ENCODE peak calls at places on chromosomes 13 and 19, in five cellular contexts. One of them, this sample, is unnamed.

GRCh38 chr19:15622991-15623390 is 8.0 kb downstream of the CYP4F8 start:
- DNase-seq in tibial nerve: no peak
- DNase-seq in pancreas: no peak
- DNase-seq in transverse colon: peak; percentile 57
- DNase-seq in cardiac muscle cell: no peak
- DNase-seq in this sample: no peak

GRCh38 chr13:113928701-113929627 is 44.9 kb downstream of the C13orf46 start:
- DNase-seq in tibial nerve: peak; percentile 86
- DNase-seq in pancreas: peak; percentile 56
- DNase-seq in transverse colon: peak; percentile 46
- DNase-seq in cardiac muscle cell: no peak
- DNase-seq in this sample: peak; percentile 90

GRCh38 chr19:40717325-40717879 is 490 bp downstream of the ITPKC start:
- DNase-seq in tibial nerve: no peak
- DNase-seq in pancreas: peak; percentile 48
- DNase-seq in transverse colon: no peak
- DNase-seq in cardiac muscle cell: no peak
- DNase-seq in this sample: no peak

GRCh38 chr19:18470153-18470552 is 32.2 kb upstream of the ISYNA1 start:
- DNase-seq in tibial nerve: no peak
- DNase-seq in pancreas: no peak
- DNase-seq in transverse colon: no peak
- DNase-seq in cardiac muscle cell: peak; percentile 45
- DNase-seq in this sample: no peak

GRCh38 chr13:106299616-106300015 is 235.8 kb downstream of the EFNB2 start:
- DNase-seq in tibial nerve: no peak
- DNase-seq in pancreas: no peak
- DNase-seq in transverse colon: no peak
- DNase-seq in cardiac muscle cell: no peak
- DNase-seq in this sample: no peak

GRCh38 chr13:44936246-44936645 is 53.0 kb downstream of the NUFIP1 start:
- DNase-seq in tibial nerve: no peak
- DNase-seq in pancreas: no peak
- DNase-seq in transverse colon: no peak
- DNase-seq in cardiac muscle cell: no peak
- DNase-seq in this sample: no peak

GRCh38 chr13:33637978-33638743 is 179.8 kb upstream of the RFC3 start:
- DNase-seq in tibial nerve: no peak
- DNase-seq in pancreas: no peak
- DNase-seq in transverse colon: no peak
- DNase-seq in cardiac muscle cell: no peak
- DNase-seq in this sample: no peak

GRCh38 chr13:114035583-114036501 is 62.0 kb upstream of the C13orf46 start:
- DNase-seq in tibial nerve: peak; percentile 51
- DNase-seq in pancreas: no peak
- DNase-seq in transverse colon: no peak
- DNase-seq in cardiac muscle cell: peak; percentile 18
- DNase-seq in this sample: peak; percentile 54

GRCh38 chr13:67416047-67416925 is 186.2 kb upstream of the PCDH9 start:
- DNase-seq in tibial nerve: no peak
- DNase-seq in pancreas: no peak
- DNase-seq in transverse colon: no peak
- DNase-seq in cardiac muscle cell: peak; percentile 66
- DNase-seq in this sample: no peak

GRCh38 chr19:15495151-15495550 is 13.2 kb upstream of the CYP4F22 start:
- DNase-seq in tibial nerve: no peak
- DNase-seq in pancreas: no peak
- DNase-seq in transverse colon: no peak
- DNase-seq in cardiac muscle cell: no peak
- DNase-seq in this sample: no peak

GRCh38 chr19:35509018-35509652 is 4.3 kb downstream of the DMKN start:
- DNase-seq in tibial nerve: no peak
- DNase-seq in pancreas: peak; percentile 81
- DNase-seq in transverse colon: peak; percentile 71
- DNase-seq in cardiac muscle cell: peak; percentile 63
- DNase-seq in this sample: no peak

GRCh38 chr13:54029226-54029625 is 1000.6 kb downstream of the OLFM4 start:
- DNase-seq in tibial nerve: no peak
- DNase-seq in pancreas: no peak
- DNase-seq in transverse colon: no peak
- DNase-seq in cardiac muscle cell: no peak
- DNase-seq in this sample: no peak

GRCh38 chr19:35083678-35084077 is 31.9 kb upstream of the FXYD3 start:
- DNase-seq in tibial nerve: no peak
- DNase-seq in pancreas: no peak
- DNase-seq in transverse colon: no peak
- DNase-seq in cardiac muscle cell: no peak
- DNase-seq in this sample: no peak

GRCh38 chr13:34748078-34748477 is 194.0 kb upstream of the NBEA start:
- DNase-seq in tibial nerve: no peak
- DNase-seq in pancreas: no peak
- DNase-seq in transverse colon: peak; percentile 13
- DNase-seq in cardiac muscle cell: no peak
- DNase-seq in this sample: peak; percentile 21

GRCh38 chr13:28719656-28720055 is 886 bp upstream of the SLC46A3 start:
- DNase-seq in tibial nerve: no peak
- DNase-seq in pancreas: no peak
- DNase-seq in transverse colon: no peak
- DNase-seq in cardiac muscle cell: no peak
- DNase-seq in this sample: no peak

GRCh38 chr19:43532571-43532961 is 422 bp upstream of the ZNF575 start:
- DNase-seq in tibial nerve: peak; percentile 19
- DNase-seq in pancreas: peak; percentile 64
- DNase-seq in transverse colon: peak; percentile 82
- DNase-seq in cardiac muscle cell: no peak
- DNase-seq in this sample: no peak

GRCh38 chr19:46714523-46715106 is 2.3 kb downstream of the PRKD2 start:
- DNase-seq in tibial nerve: no peak
- DNase-seq in pancreas: no peak
- DNase-seq in transverse colon: no peak
- DNase-seq in cardiac muscle cell: no peak
- DNase-seq in this sample: no peak

GRCh38 chr19:5023128-5023571 is 54.2 kb downstream of the KDM4B start:
- DNase-seq in tibial nerve: no peak
- DNase-seq in pancreas: no peak
- DNase-seq in transverse colon: no peak
- DNase-seq in cardiac muscle cell: no peak
- DNase-seq in this sample: peak; percentile 38

GRCh38 chr13:110524484-110525254 is 36.9 kb downstream of the RAB20 start:
- DNase-seq in tibial nerve: no peak
- DNase-seq in pancreas: no peak
- DNase-seq in transverse colon: peak; percentile 88
- DNase-seq in cardiac muscle cell: no peak
- DNase-seq in this sample: peak; percentile 86

GRCh38 chr13:49308104-49308875 is 60.6 kb downstream of the CDADC1 start:
- DNase-seq in tibial nerve: peak; percentile 83
- DNase-seq in pancreas: peak; percentile 50
- DNase-seq in transverse colon: peak; percentile 69
- DNase-seq in cardiac muscle cell: no peak
- DNase-seq in this sample: peak; percentile 85

GRCh38 chr13:43831088-43831487 is 44.3 kb upstream of the ENOX1 start:
- DNase-seq in tibial nerve: no peak
- DNase-seq in pancreas: no peak
- DNase-seq in transverse colon: no peak
- DNase-seq in cardiac muscle cell: no peak
- DNase-seq in this sample: no peak

GRCh38 chr19:15702590-15702930 is 25.3 kb upstream of the OR10H2 start:
- DNase-seq in tibial nerve: peak; percentile 75
- DNase-seq in pancreas: peak; percentile 36
- DNase-seq in transverse colon: peak; percentile 89
- DNase-seq in cardiac muscle cell: no peak
- DNase-seq in this sample: peak; percentile 79

GRCh38 chr19:50833117-50833801 is at the start of gene KLK15:
- DNase-seq in tibial nerve: no peak
- DNase-seq in pancreas: no peak
- DNase-seq in transverse colon: no peak
- DNase-seq in cardiac muscle cell: no peak
- DNase-seq in this sample: no peak

GRCh38 chr13:72129117-72129516 is 262.1 kb upstream of the DACH1 start:
- DNase-seq in tibial nerve: no peak
- DNase-seq in pancreas: no peak
- DNase-seq in transverse colon: no peak
- DNase-seq in cardiac muscle cell: no peak
- DNase-seq in this sample: no peak

GRCh38 chr19:18160792-18161690 is 8.1 kb downstream of the PIK3R2 start:
- DNase-seq in tibial nerve: peak; percentile 64
- DNase-seq in pancreas: peak; percentile 58
- DNase-seq in transverse colon: peak; percentile 83
- DNase-seq in cardiac muscle cell: peak; percentile 80
- DNase-seq in this sample: peak; percentile 71

GRCh38 chr19:15015946-15016542 is 33.2 kb upstream of the CASP14 start:
- DNase-seq in tibial nerve: no peak
- DNase-seq in pancreas: peak; percentile 22
- DNase-seq in transverse colon: no peak
- DNase-seq in cardiac muscle cell: peak; percentile 43
- DNase-seq in this sample: no peak

GRCh38 chr13:111295896-111296295 is 24.5 kb upstream of the TEX29 start:
- DNase-seq in tibial nerve: no peak
- DNase-seq in pancreas: no peak
- DNase-seq in transverse colon: no peak
- DNase-seq in cardiac muscle cell: no peak
- DNase-seq in this sample: no peak

GRCh38 chr13:110965038-110965754 is 50.3 kb upstream of the ANKRD10 start:
- DNase-seq in tibial nerve: no peak
- DNase-seq in pancreas: no peak
- DNase-seq in transverse colon: no peak
- DNase-seq in cardiac muscle cell: no peak
- DNase-seq in this sample: no peak

GRCh38 chr13:99215466-99215865 is 14.8 kb downstream of the UBAC2 start:
- DNase-seq in tibial nerve: no peak
- DNase-seq in pancreas: no peak
- DNase-seq in transverse colon: no peak
- DNase-seq in cardiac muscle cell: no peak
- DNase-seq in this sample: no peak

GRCh38 chr13:23811366-23812027 is 77.7 kb downstream of the MIPEP start:
- DNase-seq in tibial nerve: no peak
- DNase-seq in pancreas: no peak
- DNase-seq in transverse colon: no peak
- DNase-seq in cardiac muscle cell: no peak
- DNase-seq in this sample: no peak

GRCh38 chr13:96967248-96967745 is 27.0 kb downstream of the OXGR1 start:
- DNase-seq in tibial nerve: no peak
- DNase-seq in pancreas: no peak
- DNase-seq in transverse colon: no peak
- DNase-seq in cardiac muscle cell: no peak
- DNase-seq in this sample: no peak

GRCh38 chr13:20489185-20489820 is 36.4 kb downstream of the CRYL1 start:
- DNase-seq in tibial nerve: no peak
- DNase-seq in pancreas: no peak
- DNase-seq in transverse colon: peak; percentile 52
- DNase-seq in cardiac muscle cell: no peak
- DNase-seq in this sample: no peak
- TF ChIP-seq CTCF in tibial nerve: peak; percentile 31
- TF ChIP-seq CTCF in pancreas: no peak
- TF ChIP-seq CTCF in transverse colon: no peak
- TF ChIP-seq CTCF in cardiac muscle cell: no peak
- TF ChIP-seq CTCF in this sample: peak; percentile 38

GRCh38 chr13:40651866-40652587 is 14.4 kb downstream of the FOXO1 start:
- DNase-seq in tibial nerve: no peak
- DNase-seq in pancreas: no peak
- DNase-seq in transverse colon: no peak
- DNase-seq in cardiac muscle cell: no peak
- DNase-seq in this sample: no peak
- H3K4me1 ChIP-seq in tibial nerve: peaks cover 59% of the 10 kb centered on the region
- H3K4me1 ChIP-seq in pancreas: peaks cover 20% of the 10 kb centered on the region
- H3K4me1 ChIP-seq in transverse colon: peaks cover 46% of the 10 kb centered on the region
- H3K4me1 ChIP-seq in cardiac muscle cell: peaks cover 26% of the 10 kb centered on the region
- H3K4me1 ChIP-seq in this sample: peaks cover 78% of the 10 kb centered on the region

DNA sequence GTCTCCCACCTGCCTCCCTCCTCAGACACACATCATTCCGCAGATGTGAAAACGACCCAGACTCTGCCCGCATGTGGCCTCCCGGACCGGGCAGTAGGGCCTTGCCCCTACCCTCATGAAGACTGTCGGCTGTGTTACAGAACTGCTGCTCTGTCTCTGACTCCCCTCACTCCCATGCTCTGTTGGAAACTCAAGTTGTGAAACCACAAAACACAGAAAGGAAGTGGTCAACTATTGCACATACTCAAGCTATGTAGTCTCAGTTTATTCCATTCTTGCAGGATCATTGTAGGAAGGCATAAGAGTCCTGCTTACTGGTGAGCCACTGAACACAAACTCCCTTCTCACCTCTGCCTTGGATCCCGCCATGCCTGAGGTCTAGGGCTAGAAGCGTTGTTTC is 129.6 kb downstream of the DLEU7 start:
- DNase-seq in tibial nerve: no peak
- DNase-seq in pancreas: no peak
- DNase-seq in transverse colon: peak; percentile 8
- DNase-seq in cardiac muscle cell: no peak
- DNase-seq in this sample: no peak
- TF ChIP-seq CTCF in tibial nerve: no peak
- TF ChIP-seq CTCF in pancreas: no peak
- TF ChIP-seq CTCF in transverse colon: no peak
- TF ChIP-seq CTCF in cardiac muscle cell: no peak
- TF ChIP-seq CTCF in this sample: no peak

DNA sequence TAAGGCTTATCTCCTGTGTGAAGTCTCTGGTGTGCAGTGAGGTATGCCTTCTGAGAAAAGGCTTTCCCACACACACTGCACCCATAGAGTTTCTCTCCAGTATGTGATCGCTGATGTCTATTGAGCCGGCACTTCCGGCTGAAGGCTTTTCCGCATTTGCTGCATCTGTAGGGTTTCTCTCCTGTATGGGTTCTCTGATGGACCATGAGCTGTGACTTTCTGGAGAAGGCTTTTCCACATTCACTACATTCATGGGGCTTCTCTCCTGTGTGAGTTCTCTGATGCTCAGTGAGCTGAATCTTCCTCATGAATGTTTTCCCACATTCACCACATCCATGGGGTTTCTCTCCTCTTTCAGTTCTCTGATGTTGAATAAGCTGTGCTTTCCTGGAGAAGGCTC is 14.7 kb downstream of the ZNF577 start:
- DNase-seq in tibial nerve: no peak
- DNase-seq in pancreas: no peak
- DNase-seq in transverse colon: no peak
- DNase-seq in cardiac muscle cell: no peak
- DNase-seq in this sample: no peak
- H3K4me1 ChIP-seq in tibial nerve: no peaks in the 10 kb centered on the region
- H3K4me1 ChIP-seq in pancreas: no peaks in the 10 kb centered on the region
- H3K4me1 ChIP-seq in transverse colon: no peaks in the 10 kb centered on the region
- H3K4me1 ChIP-seq in cardiac muscle cell: no peaks in the 10 kb centered on the region
- H3K4me1 ChIP-seq in this sample: no peaks in the 10 kb centered on the region

GRCh38 chr13:26601669-26602068 is 44.2 kb downstream of the WASF3 start:
- DNase-seq in tibial nerve: no peak
- DNase-seq in pancreas: no peak
- DNase-seq in transverse colon: no peak
- DNase-seq in cardiac muscle cell: no peak
- DNase-seq in this sample: no peak
- TF ChIP-seq CTCF in tibial nerve: no peak
- TF ChIP-seq CTCF in pancreas: no peak
- TF ChIP-seq CTCF in transverse colon: no peak
- TF ChIP-seq CTCF in cardiac muscle cell: no peak
- TF ChIP-seq CTCF in this sample: peak; percentile 29

This sample was measured in left ventricle myocardium inferior.